ENCODE peak calls at places on chromosomes 4 and X, in seven cellular contexts. B is activated CD8-positive, alpha-beta memory T cell treated with anti-CD3 and anti-CD28 coated beads, Interleukin-2, amount 50 U/mL, for 48 hours; J is smooth muscle cell of the brain vasculature; P is transverse colon; Y is stimulated activated CD8-positive, alpha-beta memory T cell treated with anti-CD3 and anti-CD28 coated beads, Interleukin-12 subunit alpha, Interleukin-12 subunit beta, amount 100 ng/mL, for 4 hours; U is A549; V is NCI-H1105 treated with DMSO at 0.1 percent for 48 hours. R is an unnamed sample.

GRCh38 chr4:38034986-38035882 is 75.0 kb downstream of the PTTG2 start:
- DNase-seq in B (no peak), J (peak; percentile 47), P (no peak), Y (no peak), U (peak; percentile 35), V (peak; percentile 26), R (no peak)

GRCh38 chr4:2289955-2290333 is 28.0 kb upstream of the MXD4 start:
- DNase-seq in B (peak; percentile 49), J (no peak), P (no peak), Y (no peak), U (no peak), V (no peak), R (no peak)

GRCh38 chr4:150789864-150790263 is 207.9 kb downstream of the MAB21L2 start:
- DNase-seq in B (no peak), J (peak; percentile 33), P (no peak), Y (no peak), U (no peak), V (no peak), R (no peak)

GRCh38 chr4:25788839-25789238 is 73.9 kb downstream of the SEL1L3 start:
- DNase-seq in B (no peak), J (no peak), P (no peak), Y (no peak), U (no peak), V (no peak), R (no peak)

GRCh38 chrX:122910697-122911096 is 273.4 kb upstream of the GRIA3 start:
- DNase-seq in B (no peak), J (no peak), P (no peak), Y (no peak), U (no peak), V (no peak), R (no peak)

GRCh38 chr4:111712093-111712677 is 433.1 kb upstream of the FAM241A start:
- DNase-seq in B (no peak), J (no peak), P (no peak), Y (no peak), U (no peak), V (no peak), R (no peak)

GRCh38 chr4:151048913-151049312 is 33.8 kb upstream of the LRBA start:
- DNase-seq in B (no peak), J (no peak), P (no peak), Y (no peak), U (no peak), V (no peak), R (no peak)

GRCh38 chr4:8127051-8127798 is 31.4 kb downstream of the ABLIM2 start:
- DNase-seq in B (no peak), J (no peak), P (no peak), Y (no peak), U (no peak), V (no peak), R (no peak)

GRCh38 chr4:96241819-96242218 is 401.9 kb downstream of the PDHA2 start:
- DNase-seq in B (no peak), J (no peak), P (no peak), Y (no peak), U (no peak), V (no peak), R (no peak)

GRCh38 chr4:88008133-88008621 is 742 bp downstream of the PKD2 start:
- DNase-seq in B (peak; percentile 69), J (no peak), P (peak; percentile 34), Y (no peak), U (peak; percentile 30), V (peak; percentile 34), R (no peak)

GRCh38 chr4:87006531-87007344 is 71.9 kb downstream of the AFF1 start:
- DNase-seq in B (peak; percentile 94), J (peak; percentile 90), P (peak; percentile 94), Y (peak; percentile 81), U (peak; percentile 53), V (peak; percentile 86), R (peak; percentile 84)

GRCh38 chr4:137909910-137910309 is 332.2 kb downstream of the SLC7A11 start:
- DNase-seq in B (no peak), J (no peak), P (no peak), Y (no peak), U (no peak), V (peak; percentile 23), R (no peak)

GRCh38 chrX:2632533-2633504 is 58.3 kb upstream of the CD99 start:
- DNase-seq in B (no peak), J (no peak), P (no peak), Y (no peak), U (no peak), V (no peak), R (no peak)